ENCODE peak calls at places on chromosomes 1 and 21, in four cellular contexts. G is K562, W is prostate gland, O is brain microvascular endothelial cell. T is an unnamed sample.

GRCh38 chr1:92949937-92950817 is 11.1 kb downstream of the DIPK1A start:
- DNase-seq in G (no peak), W (no peak), O (peak), T (peak)

GRCh38 chr1:205680073-205680851 is at the start of gene SLC45A3:
- DNase-seq in G (peak), W (peak), O (no peak), T (peak)

GRCh38 chr1:42137766-42138165 is 15.4 kb upstream of the GUCA2B start:
- DNase-seq in G (no peak), W (no peak), O (no peak), T (no peak)

GRCh38 chr1:182338806-182339370 is 52.7 kb downstream of the GLUL start:
- DNase-seq in G (peak), W (no peak), O (no peak), T (no peak)

GRCh38 chr1:206656936-206657335 is 21.6 kb downstream of the DYRK3 start:
- DNase-seq in G (no peak), W (no peak), O (no peak), T (no peak)

GRCh38 chr1:72109916-72110315 is 172.4 kb downstream of the NEGR1 start:
- DNase-seq in G (no peak), W (no peak), O (no peak), T (no peak)

GRCh38 chr1:234871710-234872262 is 256.9 kb downstream of the TOMM20 start:
- DNase-seq in G (no peak), W (no peak), O (peak), T (no peak)

GRCh38 chr1:2611621-2612437 is 21.0 kb downstream of the MMEL1 start:
- DNase-seq in G (no peak), W (no peak), O (no peak), T (no peak)

GRCh38 chr1:91610102-91610501 is 109.5 kb downstream of the CDC7 start:
- DNase-seq in G (no peak), W (no peak), O (no peak), T (no peak)

GRCh38 chr1:165632491-165632890 is 1.5 kb downstream of the MGST3 start:
- DNase-seq in G (no peak), W (no peak), O (no peak), T (no peak)

GRCh38 chr1:157193702-157194391 is 55.7 kb upstream of the ETV3 start:
- DNase-seq in G (peak), W (peak), O (peak), T (peak)

GRCh38 chr1:23643668-23644554 is 47.7 kb upstream of the RPL11 start:
- DNase-seq in G (no peak), W (no peak), O (no peak), T (no peak)

GRCh38 chr1:43232482-43232881 is 37.3 kb upstream of the TMEM125 start:
- DNase-seq in G (no peak), W (no peak), O (no peak), T (no peak)

GRCh38 chr1:38360807-38361206 is 314.2 kb upstream of the POU3F1 start:
- DNase-seq in G (no peak), W (no peak), O (no peak), T (no peak)

GRCh38 chr1:78171736-78172590 is 126.2 kb downstream of the GIPC2 start:
- DNase-seq in G (no peak), W (no peak), O (peak), T (peak)

GRCh38 chr21:41137401-41137800 is 30.6 kb upstream of the BACE2 start:
- DNase-seq in G (no peak), W (no peak), O (no peak), T (no peak)

GRCh38 chr1:230327892-230328284 is 98.2 kb downstream of the PGBD5 start:
- DNase-seq in G (peak), W (no peak), O (peak), T (peak)

GRCh38 chr1:34279971-34280370 is 103.3 kb downstream of the C1orf94 start:
- DNase-seq in G (no peak), W (no peak), O (no peak), T (no peak)

GRCh38 chr1:6071219-6071618 is 25.5 kb downstream of the KCNAB2 start:
- DNase-seq in G (no peak), W (no peak), O (no peak), T (no peak)

GRCh38 chr1:235908742-235909520 is 42.2 kb upstream of the LYST start:
- DNase-seq in G (no peak), W (peak), O (peak), T (peak)

GRCh38 chr1:64173300-64173940 is 30.0 kb upstream of the UBE2U start:
- DNase-seq in G (no peak), W (no peak), O (no peak), T (no peak)

GRCh38 chr1:210917560-210918214 is 216.3 kb downstream of the KCNH1 start:
- DNase-seq in G (no peak), W (no peak), O (no peak), T (no peak)

GRCh38 chr1:171252482-171252881 is 4.2 kb downstream of the FMO1 start:
- DNase-seq in G (no peak), W (no peak), O (no peak), T (no peak)

GRCh38 chr1:89841507-89841906 is 20.7 kb downstream of the LRRC8D start:
- DNase-seq in G (no peak), W (no peak), O (no peak), T (no peak)

GRCh38 chr1:171740987-171741871 is 636 bp downstream of the VAMP4 start:
- DNase-seq in G (peak), W (peak), O (peak), T (peak)

DNA sequence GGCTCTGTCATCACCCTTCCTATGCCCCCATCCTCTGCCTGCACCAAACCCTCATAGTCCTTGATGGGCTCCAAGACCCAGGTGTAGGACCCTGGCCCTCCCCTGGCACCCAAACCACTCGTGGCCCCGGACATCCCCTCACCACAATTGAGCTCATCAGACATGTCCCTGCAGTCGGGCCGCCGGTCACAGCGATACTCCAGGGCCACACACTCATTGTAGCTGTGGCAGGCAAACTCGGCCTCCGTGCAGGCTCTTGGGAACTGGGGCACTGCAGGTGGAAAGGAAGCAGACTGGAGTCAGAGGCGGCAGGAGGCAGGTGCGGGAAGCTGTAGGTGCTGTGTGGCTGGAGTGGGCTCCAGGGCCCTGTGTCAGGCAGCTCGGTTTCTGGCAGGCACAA is 49.3 kb downstream of the HSPG2 start:
- DNase-seq in G (no peak), W (no peak), O (no peak), T (no peak)
- TF ChIP-seq CTCF in G (no peak), W (no peak), O (no peak), T (no peak)

DNA sequence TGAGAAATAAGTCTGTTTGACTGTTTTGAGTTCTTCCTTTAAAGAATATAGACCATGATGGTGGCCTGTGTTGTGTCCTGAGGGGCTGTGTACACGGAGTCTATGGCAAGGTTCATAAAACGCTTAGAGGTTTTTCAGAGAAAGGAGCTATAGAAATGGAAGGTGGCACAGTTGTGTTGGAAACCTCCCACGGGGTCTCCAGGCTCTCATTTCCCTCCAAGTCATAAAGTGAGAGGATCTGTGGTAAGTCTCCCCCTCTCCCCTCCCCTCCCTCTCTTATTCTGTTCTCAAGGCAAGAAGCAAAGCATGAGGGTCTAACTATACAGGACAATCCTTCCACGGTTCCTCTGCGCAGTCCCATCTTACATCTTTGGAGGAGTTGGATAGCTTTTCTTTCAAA is 139.2 kb downstream of the KIF26B start:
- DNase-seq in G (no peak), W (no peak), O (no peak), T (no peak)
- H3K27ac ChIP-seq in G (no peak), W (no peak), O (no peak), T (no peak)

GRCh38 chr1:229271448-229272120 is 673 bp downstream of the RAB4A start:
- DNase-seq in G (peak), W (peak), O (no peak), T (no peak)
- TF ChIP-seq CTCF in G (no peak), W (no peak), O (peak), T (peak)

GRCh38 chr1:217370757-217371156 is 260.1 kb downstream of the GPATCH2 start:
- DNase-seq in G (no peak), W (no peak), O (no peak), T (no peak)

GRCh38 chr1:217372251-217372970 is 258.5 kb downstream of the GPATCH2 start:
- DNase-seq in G (no peak), W (no peak), O (no peak), T (no peak)

GRCh38 chr1:217373761-217374701 is 256.9 kb downstream of the GPATCH2 start:
- DNase-seq in G (no peak), W (no peak), O (no peak), T (no peak)

GRCh38 chr1:217369996-217370551 is 260.8 kb downstream of the GPATCH2 start:
- DNase-seq in G (no peak), W (no peak), O (no peak), T (peak)

GRCh38 chr1:217369271-217369981 is 261.5 kb downstream of the GPATCH2 start:
- DNase-seq in G (no peak), W (no peak), O (no peak), T (no peak)
- H3K27ac ChIP-seq in G (no peak), W (no peak), O (no peak), T (no peak)

DNA sequence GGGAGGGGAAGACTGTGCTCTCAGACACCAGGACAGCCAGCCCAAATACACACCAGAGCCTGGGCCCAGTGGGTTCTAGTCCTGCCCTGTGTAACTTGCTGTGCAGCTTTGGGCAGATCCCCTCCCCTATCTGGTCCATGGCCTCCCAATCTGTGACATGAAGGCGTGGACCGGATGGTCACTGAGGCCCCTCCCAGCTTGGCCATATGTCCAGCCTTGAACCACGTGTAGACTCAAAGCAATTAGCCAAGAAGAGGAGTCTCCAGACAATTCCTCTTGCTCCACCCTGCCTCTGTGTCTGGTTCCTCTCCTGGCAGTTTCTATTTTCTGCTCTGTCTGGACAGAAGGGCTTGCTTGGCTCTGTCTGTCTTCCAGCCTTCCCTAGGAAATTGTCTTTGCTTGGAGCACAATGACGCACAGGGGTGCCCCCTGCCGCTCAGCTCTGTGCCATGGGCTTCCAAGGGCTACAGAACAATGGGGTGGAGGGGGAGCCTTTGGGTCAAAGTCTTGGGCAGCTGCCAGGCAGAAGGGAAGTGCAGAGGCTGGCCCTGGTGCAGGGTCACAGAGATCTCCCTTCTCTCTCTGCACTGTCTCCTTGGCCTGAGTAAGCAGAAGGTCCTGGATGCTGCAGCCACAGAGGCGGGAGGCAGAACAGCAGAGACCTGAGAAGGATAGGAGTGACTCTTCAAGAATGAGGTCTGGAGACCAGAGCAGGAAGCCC is 66.1 kb downstream of the TENT5C start:
- DNase-seq in G (peak), W (no peak), O (peak), T (no peak)
- TF ChIP-seq CTCF in G (peak), W (no peak), O (peak), T (no peak)

DNA sequence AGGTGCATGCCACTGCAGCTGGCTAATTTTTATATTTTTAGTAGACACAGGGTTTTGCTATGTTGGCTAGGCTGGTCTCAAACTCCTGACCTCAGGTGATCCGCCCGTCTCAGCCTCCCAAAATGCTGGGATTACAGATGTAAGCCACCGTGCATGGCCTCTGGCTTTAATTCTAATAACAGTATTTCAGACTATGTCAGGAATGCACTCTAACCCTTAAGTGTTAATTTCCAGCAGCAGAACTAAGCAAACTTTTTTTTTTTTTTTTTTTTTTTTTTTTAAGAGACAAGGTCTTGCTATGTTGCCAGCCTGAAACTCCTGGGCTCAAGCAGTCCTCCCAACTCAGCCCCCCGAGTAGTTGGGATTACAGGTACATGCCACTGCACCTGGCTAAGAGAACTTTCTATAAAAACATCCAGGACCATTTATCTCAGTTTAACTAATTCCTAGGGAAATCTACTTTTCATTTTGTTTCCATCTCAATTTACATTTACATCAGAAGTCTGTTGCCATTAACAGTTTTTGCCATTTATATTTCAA is 6.5 kb downstream of the DCAF8 start:
- DNase-seq in G (no peak), W (no peak), O (no peak), T (no peak)
- H3K27ac ChIP-seq in G (no peak), W (no peak), O (no peak), T (no peak)

T was measured in RWPE1.